ENCODE peak calls at places on chromosomes 12 and 14, in eight cellular contexts. One of them, this sample, is unnamed.

GRCh38 chr14:75927564-75928087 is 54.2 kb downstream of the TGFB3 start:
- DNase-seq in hippocampal formation: no peak
- DNase-seq in T follicular helper cell: no peak
- DNase-seq in neural crest cell: no peak
- DNase-seq in HuH-7.5: no peak
- DNase-seq in fibroblast of the aortic adventitia: no peak
- DNase-seq in activated CD8-positive, alpha-beta memory T cell treated with anti-CD3 and anti-CD28 coated beads, Interleukin-2, amount 50 U/mL, for 4 hours: no peak
- DNase-seq in CD4-positive, alpha-beta T cell: no peak
- DNase-seq in this sample: no peak

GRCh38 chr12:107396991-107397390 is 288.6 kb upstream of the PWP1 start:
- DNase-seq in fibroblast of the aortic adventitia: peak
- DNase-seq in T follicular helper cell: no peak
- DNase-seq in neural crest cell: no peak
- DNase-seq in CD4-positive, alpha-beta T cell: no peak
- DNase-seq in hippocampal formation: no peak
- DNase-seq in HuH-7.5: no peak
- DNase-seq in activated CD8-positive, alpha-beta memory T cell treated with anti-CD3 and anti-CD28 coated beads, Interleukin-2, amount 50 U/mL, for 4 hours: no peak
- DNase-seq in this sample: no peak

GRCh38 chr14:60760648-60761364 is 26.2 kb downstream of the MNAT1 start:
- DNase-seq in activated CD8-positive, alpha-beta memory T cell treated with anti-CD3 and anti-CD28 coated beads, Interleukin-2, amount 50 U/mL, for 4 hours: no peak
- DNase-seq in HuH-7.5: peak
- DNase-seq in hippocampal formation: no peak
- DNase-seq in CD4-positive, alpha-beta T cell: no peak
- DNase-seq in neural crest cell: no peak
- DNase-seq in T follicular helper cell: no peak
- DNase-seq in fibroblast of the aortic adventitia: no peak
- DNase-seq in this sample: no peak

GRCh38 chr12:122963928-122964240 is 2.4 kb downstream of the ABCB9 start:
- DNase-seq in HuH-7.5: no peak
- DNase-seq in neural crest cell: no peak
- DNase-seq in CD4-positive, alpha-beta T cell: no peak
- DNase-seq in fibroblast of the aortic adventitia: peak
- DNase-seq in T follicular helper cell: no peak
- DNase-seq in activated CD8-positive, alpha-beta memory T cell treated with anti-CD3 and anti-CD28 coated beads, Interleukin-2, amount 50 U/mL, for 4 hours: no peak
- DNase-seq in hippocampal formation: no peak
- DNase-seq in this sample: no peak

GRCh38 chr14:33617154-33617553 is 333.7 kb downstream of the EGLN3 start:
- DNase-seq in neural crest cell: no peak
- DNase-seq in CD4-positive, alpha-beta T cell: no peak
- DNase-seq in HuH-7.5: no peak
- DNase-seq in hippocampal formation: no peak
- DNase-seq in activated CD8-positive, alpha-beta memory T cell treated with anti-CD3 and anti-CD28 coated beads, Interleukin-2, amount 50 U/mL, for 4 hours: no peak
- DNase-seq in T follicular helper cell: no peak
- DNase-seq in fibroblast of the aortic adventitia: peak
- DNase-seq in this sample: no peak

GRCh38 chr14:21860172-21860571 is 186.6 kb upstream of the OR4E1 start:
- DNase-seq in hippocampal formation: no peak
- DNase-seq in HuH-7.5: no peak
- DNase-seq in T follicular helper cell: peak
- DNase-seq in neural crest cell: no peak
- DNase-seq in fibroblast of the aortic adventitia: no peak
- DNase-seq in activated CD8-positive, alpha-beta memory T cell treated with anti-CD3 and anti-CD28 coated beads, Interleukin-2, amount 50 U/mL, for 4 hours: no peak
- DNase-seq in CD4-positive, alpha-beta T cell: no peak
- DNase-seq in this sample: no peak

GRCh38 chr12:43692064-43692463 is 66.5 kb downstream of the PUS7L start:
- DNase-seq in neural crest cell: no peak
- DNase-seq in HuH-7.5: no peak
- DNase-seq in CD4-positive, alpha-beta T cell: no peak
- DNase-seq in fibroblast of the aortic adventitia: peak
- DNase-seq in hippocampal formation: no peak
- DNase-seq in activated CD8-positive, alpha-beta memory T cell treated with anti-CD3 and anti-CD28 coated beads, Interleukin-2, amount 50 U/mL, for 4 hours: no peak
- DNase-seq in T follicular helper cell: no peak
- DNase-seq in this sample: no peak

GRCh38 chr12:25723921-25724491 is 170.9 kb upstream of the LMNTD1 start:
- DNase-seq in CD4-positive, alpha-beta T cell: no peak
- DNase-seq in HuH-7.5: no peak
- DNase-seq in T follicular helper cell: no peak
- DNase-seq in activated CD8-positive, alpha-beta memory T cell treated with anti-CD3 and anti-CD28 coated beads, Interleukin-2, amount 50 U/mL, for 4 hours: no peak
- DNase-seq in fibroblast of the aortic adventitia: peak
- DNase-seq in neural crest cell: no peak
- DNase-seq in hippocampal formation: peak
- DNase-seq in this sample: no peak

GRCh38 chr12:132306885-132307191 is 22.6 kb downstream of the GALNT9 start:
- DNase-seq in CD4-positive, alpha-beta T cell: no peak
- DNase-seq in hippocampal formation: no peak
- DNase-seq in neural crest cell: no peak
- DNase-seq in fibroblast of the aortic adventitia: no peak
- DNase-seq in HuH-7.5: no peak
- DNase-seq in T follicular helper cell: no peak
- DNase-seq in activated CD8-positive, alpha-beta memory T cell treated with anti-CD3 and anti-CD28 coated beads, Interleukin-2, amount 50 U/mL, for 4 hours: no peak
- DNase-seq in this sample: no peak

GRCh38 chr12:6960291-6961277 is 9.4 kb downstream of the PTPN6 start:
- DNase-seq in activated CD8-positive, alpha-beta memory T cell treated with anti-CD3 and anti-CD28 coated beads, Interleukin-2, amount 50 U/mL, for 4 hours: no peak
- DNase-seq in hippocampal formation: no peak
- DNase-seq in fibroblast of the aortic adventitia: peak
- DNase-seq in neural crest cell: no peak
- DNase-seq in T follicular helper cell: no peak
- DNase-seq in HuH-7.5: no peak
- DNase-seq in CD4-positive, alpha-beta T cell: no peak
- DNase-seq in this sample: no peak

GRCh38 chr12:68940731-68941130 is 7.8 kb upstream of the CPM start:
- DNase-seq in neural crest cell: no peak
- DNase-seq in CD4-positive, alpha-beta T cell: no peak
- DNase-seq in activated CD8-positive, alpha-beta memory T cell treated with anti-CD3 and anti-CD28 coated beads, Interleukin-2, amount 50 U/mL, for 4 hours: no peak
- DNase-seq in T follicular helper cell: no peak
- DNase-seq in HuH-7.5: no peak
- DNase-seq in hippocampal formation: no peak
- DNase-seq in fibroblast of the aortic adventitia: no peak
- DNase-seq in this sample: no peak

GRCh38 chr12:20527396-20528154 is 159.2 kb downstream of the PDE3A start:
- DNase-seq in HuH-7.5: no peak
- DNase-seq in T follicular helper cell: no peak
- DNase-seq in CD4-positive, alpha-beta T cell: no peak
- DNase-seq in fibroblast of the aortic adventitia: peak
- DNase-seq in activated CD8-positive, alpha-beta memory T cell treated with anti-CD3 and anti-CD28 coated beads, Interleukin-2, amount 50 U/mL, for 4 hours: no peak
- DNase-seq in hippocampal formation: no peak
- DNase-seq in neural crest cell: no peak
- DNase-seq in this sample: no peak

GRCh38 chr14:29710015-29710414 is 217.6 kb downstream of the PRKD1 start:
- DNase-seq in HuH-7.5: peak
- DNase-seq in T follicular helper cell: no peak
- DNase-seq in hippocampal formation: peak
- DNase-seq in activated CD8-positive, alpha-beta memory T cell treated with anti-CD3 and anti-CD28 coated beads, Interleukin-2, amount 50 U/mL, for 4 hours: no peak
- DNase-seq in fibroblast of the aortic adventitia: peak
- DNase-seq in neural crest cell: no peak
- DNase-seq in CD4-positive, alpha-beta T cell: no peak
- DNase-seq in this sample: no peak

GRCh38 chr14:52531481-52531880 is 20.8 kb downstream of the TXNDC16 start:
- DNase-seq in CD4-positive, alpha-beta T cell: no peak
- DNase-seq in hippocampal formation: no peak
- DNase-seq in neural crest cell: no peak
- DNase-seq in fibroblast of the aortic adventitia: no peak
- DNase-seq in T follicular helper cell: no peak
- DNase-seq in HuH-7.5: no peak
- DNase-seq in activated CD8-positive, alpha-beta memory T cell treated with anti-CD3 and anti-CD28 coated beads, Interleukin-2, amount 50 U/mL, for 4 hours: no peak
- DNase-seq in this sample: no peak

GRCh38 chr12:75819512-75819911 is 212.1 kb downstream of the PHLDA1 start:
- DNase-seq in CD4-positive, alpha-beta T cell: no peak
- DNase-seq in activated CD8-positive, alpha-beta memory T cell treated with anti-CD3 and anti-CD28 coated beads, Interleukin-2, amount 50 U/mL, for 4 hours: no peak
- DNase-seq in T follicular helper cell: no peak
- DNase-seq in neural crest cell: no peak
- DNase-seq in HuH-7.5: no peak
- DNase-seq in hippocampal formation: no peak
- DNase-seq in fibroblast of the aortic adventitia: no peak
- DNase-seq in this sample: no peak

GRCh38 chr12:124336184-124336437 is 41.2 kb downstream of the RFLNA start:
- DNase-seq in fibroblast of the aortic adventitia: no peak
- DNase-seq in hippocampal formation: no peak
- DNase-seq in neural crest cell: no peak
- DNase-seq in CD4-positive, alpha-beta T cell: no peak
- DNase-seq in HuH-7.5: no peak
- DNase-seq in activated CD8-positive, alpha-beta memory T cell treated with anti-CD3 and anti-CD28 coated beads, Interleukin-2, amount 50 U/mL, for 4 hours: no peak
- DNase-seq in T follicular helper cell: no peak
- DNase-seq in this sample: no peak

GRCh38 chr12:21656931-21657335 is 709 bp downstream of the LDHB start:
- DNase-seq in HuH-7.5: no peak
- DNase-seq in T follicular helper cell: no peak
- DNase-seq in neural crest cell: peak
- DNase-seq in CD4-positive, alpha-beta T cell: peak
- DNase-seq in fibroblast of the aortic adventitia: peak
- DNase-seq in hippocampal formation: peak
- DNase-seq in activated CD8-positive, alpha-beta memory T cell treated with anti-CD3 and anti-CD28 coated beads, Interleukin-2, amount 50 U/mL, for 4 hours: peak
- DNase-seq in this sample: no peak

GRCh38 chr12:48969847-48970701 is 1.5 kb downstream of the WNT10B start:
- DNase-seq in HuH-7.5: peak
- DNase-seq in T follicular helper cell: no peak
- DNase-seq in neural crest cell: no peak
- DNase-seq in hippocampal formation: no peak
- DNase-seq in fibroblast of the aortic adventitia: no peak
- DNase-seq in CD4-positive, alpha-beta T cell: peak
- DNase-seq in activated CD8-positive, alpha-beta memory T cell treated with anti-CD3 and anti-CD28 coated beads, Interleukin-2, amount 50 U/mL, for 4 hours: peak
- DNase-seq in this sample: no peak

GRCh38 chr12:115324949-115325638 is 641.1 kb upstream of the TBX3 start:
- DNase-seq in HuH-7.5: no peak
- DNase-seq in T follicular helper cell: no peak
- DNase-seq in neural crest cell: no peak
- DNase-seq in CD4-positive, alpha-beta T cell: no peak
- DNase-seq in activated CD8-positive, alpha-beta memory T cell treated with anti-CD3 and anti-CD28 coated beads, Interleukin-2, amount 50 U/mL, for 4 hours: no peak
- DNase-seq in fibroblast of the aortic adventitia: peak
- DNase-seq in hippocampal formation: peak
- DNase-seq in this sample: no peak

GRCh38 chr14:94867931-94868597 is 98.2 kb upstream of the GSC start:
- DNase-seq in activated CD8-positive, alpha-beta memory T cell treated with anti-CD3 and anti-CD28 coated beads, Interleukin-2, amount 50 U/mL, for 4 hours: no peak
- DNase-seq in hippocampal formation: peak
- DNase-seq in T follicular helper cell: no peak
- DNase-seq in HuH-7.5: no peak
- DNase-seq in fibroblast of the aortic adventitia: no peak
- DNase-seq in CD4-positive, alpha-beta T cell: no peak
- DNase-seq in neural crest cell: peak
- DNase-seq in this sample: no peak